ENCODE peak calls at places on chromosome 15, in ten cellular contexts. J is adipocyte; Z is HFF-Myc; F is coronary artery; U is stomach; Y is cardiac muscle cell; K is foreskin fibroblast; H is naive thymus-derived CD4-positive, alpha-beta T cell; D is skeletal muscle cell; G is SJSA1. E is an unnamed sample.

GRCh38 chr15:99578809-99579208 is 13.0 kb downstream of the MEF2A start:
- DNase-seq in G (no peak), K (no peak), D (no peak), Z (no peak), Y (no peak), F (no peak), J (peak; percentile 22), U (no peak), H (no peak), E (no peak)

GRCh38 chr15:77107531-77108355 is 36.8 kb upstream of the TSPAN3 start:
- DNase-seq in J (peak; percentile 72), U (peak; percentile 56), K (peak; percentile 48), G (peak; percentile 42), H (no peak), Y (peak; percentile 82), F (no peak), Z (peak; percentile 21), D (no peak), E (peak; percentile 32)

GRCh38 chr15:45121706-45122417 is 7.7 kb downstream of the DUOXA2 start:
- DNase-seq in F (no peak), G (peak; percentile 13), U (no peak), D (peak; percentile 65), J (peak; percentile 61), K (peak; percentile 92), Z (peak; percentile 37), H (no peak), Y (no peak), E (peak; percentile 18)

GRCh38 chr15:89400121-89400996 is 65.7 kb upstream of the POLG start:
- DNase-seq in D (no peak), K (no peak), Y (no peak), U (no peak), G (peak; percentile 23), Z (no peak), H (no peak), J (no peak), F (no peak), E (no peak)

GRCh38 chr15:51071609-51072008 is 23.1 kb downstream of the TNFAIP8L3 start:
- DNase-seq in Y (no peak), F (no peak), K (no peak), G (no peak), H (no peak), Z (no peak), J (no peak), U (no peak), D (no peak), E (no peak)

GRCh38 chr15:53323197-53323596 is 436.3 kb downstream of the WDR72 start:
- DNase-seq in D (no peak), F (no peak), K (no peak), H (no peak), Y (peak; percentile 11), U (no peak), Z (no peak), J (no peak), G (peak; percentile 2), E (no peak)

GRCh38 chr15:71329041-71329440 is 213.8 kb downstream of the THSD4 start:
- DNase-seq in K (no peak), Z (no peak), G (no peak), J (no peak), D (no peak), H (no peak), F (no peak), U (no peak), Y (no peak), E (no peak)

GRCh38 chr15:89758283-89758682 is 7.2 kb upstream of the MESP1 start:
- DNase-seq in K (no peak), F (no peak), Y (no peak), D (no peak), G (no peak), J (no peak), H (no peak), U (no peak), Z (no peak), E (no peak)

GRCh38 chr15:45179221-45179985 is 8.4 kb downstream of the SHF start:
- DNase-seq in Z (no peak), G (no peak), Y (peak; percentile 47), H (no peak), D (no peak), F (no peak), K (no peak), U (peak; percentile 59), J (peak; percentile 42), E (no peak)

GRCh38 chr15:66017009-66017408 is 147.7 kb downstream of the RAB11A start:
- DNase-seq in U (no peak), Y (no peak), G (no peak), Z (no peak), D (no peak), H (no peak), K (no peak), J (no peak), F (no peak), E (no peak)

GRCh38 chr15:101159936-101160770 is 91.7 kb downstream of the CHSY1 start:
- DNase-seq in J (no peak), Y (no peak), H (no peak), D (no peak), G (peak; percentile 92), U (no peak), Z (no peak), K (no peak), F (no peak), E (no peak)

GRCh38 chr15:78067328-78068241 is 9.9 kb downstream of the TBC1D2B start:
- DNase-seq in J (peak; percentile 65), U (peak; percentile 69), D (no peak), G (no peak), K (no peak), Z (no peak), Y (no peak), H (no peak), F (no peak), E (no peak)

GRCh38 chr15:41978534-41978933 is 6.2 kb upstream of the EHD4 start:
- DNase-seq in Y (no peak), D (no peak), Z (no peak), U (peak; percentile 7), G (no peak), F (no peak), J (no peak), K (no peak), H (no peak), E (no peak)

GRCh38 chr15:49255966-49256759 is 86.1 kb downstream of the GALK2 start:
- DNase-seq in K (no peak), J (peak; percentile 71), Y (no peak), H (no peak), F (no peak), D (no peak), G (peak; percentile 21), Z (no peak), U (no peak), E (no peak)

GRCh38 chr15:97867870-97868269 is 92.6 kb upstream of the ARRDC4 start:
- DNase-seq in U (no peak), J (no peak), Z (no peak), F (no peak), D (no peak), Y (peak; percentile 76), K (no peak), G (no peak), H (no peak), E (no peak)

GRCh38 chr15:90530250-90531051 is 728 bp downstream of the CRTC3 start:
- DNase-seq in H (peak; percentile 39), G (peak; percentile 63), F (peak; percentile 76), D (no peak), J (peak; percentile 65), Z (no peak), U (peak; percentile 44), K (peak; percentile 29), Y (peak; percentile 50), E (no peak)

GRCh38 chr15:26651909-26652308 is 121.0 kb downstream of the GABRB3 start:
- DNase-seq in U (no peak), Z (no peak), F (no peak), D (no peak), Y (no peak), K (no peak), G (no peak), J (no peak), H (no peak), E (no peak)
- H3K4me3 ChIP-seq in U (no peak overlapping the region), Z (no peak overlapping the region), F (no peak overlapping the region), D (no peak overlapping the region), Y (no peak overlapping the region), K (no peak overlapping the region), G (no peak overlapping the region), J (no peak overlapping the region), H (no peak overlapping the region), E (no peak overlapping the region)

DNA sequence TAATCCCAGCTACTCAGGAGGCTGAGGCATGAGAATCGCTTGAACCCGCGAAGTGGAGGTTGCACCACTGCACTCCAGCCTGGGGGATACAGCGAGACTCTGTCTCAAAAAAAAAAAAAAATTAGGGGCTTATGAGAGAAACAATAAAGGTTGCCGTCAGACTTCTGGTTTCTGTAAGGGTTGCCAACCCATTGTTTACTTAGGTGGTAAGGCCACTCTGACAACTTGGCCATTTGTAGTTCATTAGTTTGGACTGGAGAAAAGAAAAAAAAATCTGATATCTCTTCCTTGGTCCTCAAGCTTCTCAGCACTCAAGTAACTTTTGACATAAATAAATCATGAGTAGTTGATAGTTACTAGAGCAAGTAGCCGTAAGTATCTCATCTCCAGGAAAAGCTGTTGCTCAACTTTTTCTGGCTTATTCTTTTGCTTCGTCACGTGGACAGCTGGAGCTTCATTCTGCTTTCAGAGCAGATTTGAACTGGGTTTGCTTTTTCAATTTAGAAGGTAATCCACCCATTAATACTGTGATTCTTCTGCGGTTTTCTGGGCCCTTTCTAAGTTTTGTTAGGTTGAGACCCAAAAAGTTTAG is 9.4 kb downstream of the SNX1 start:
- DNase-seq in F (no peak), Z (no peak), K (peak; percentile 29), J (no peak), H (no peak), D (no peak), G (no peak), Y (no peak), U (no peak), E (no peak)
- H3K4me3 ChIP-seq in F (no peak overlapping the region), Z (no peak overlapping the region), K (no peak overlapping the region), J (peak overlapping the region; percentile 60), H (no peak overlapping the region), D (no peak overlapping the region), G (no peak overlapping the region), Y (no peak overlapping the region), U (no peak overlapping the region), E (no peak overlapping the region)

DNA sequence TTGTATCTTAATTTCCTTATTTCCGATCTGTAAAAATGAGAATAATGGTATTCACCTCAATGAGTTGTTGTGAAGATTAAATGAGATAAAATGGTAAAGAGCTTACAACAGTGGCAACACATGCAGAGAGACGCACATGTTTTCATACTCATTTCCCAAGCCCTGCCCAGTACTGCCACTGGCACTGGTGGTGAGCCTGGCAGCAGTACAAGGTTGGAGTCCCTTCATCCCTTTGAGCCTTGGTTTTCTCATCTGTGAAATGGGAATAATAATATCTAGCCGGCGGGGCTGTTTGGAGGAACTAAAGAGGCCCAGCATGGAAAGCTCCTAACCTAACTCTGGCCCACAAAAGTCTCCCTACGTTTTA is 943 bp upstream of the CD276 start:
- DNase-seq in K (no peak), J (no peak), F (no peak), Y (no peak), Z (no peak), U (no peak), G (no peak), D (no peak), H (no peak), E (no peak)
- H3K4me3 ChIP-seq in K (peak overlapping the region; percentile 89), J (peak overlapping the region; percentile 79), F (no peak overlapping the region), Y (no peak overlapping the region), Z (no peak overlapping the region), U (no peak overlapping the region), G (no peak overlapping the region), D (no peak overlapping the region), H (no peak overlapping the region), E (peak overlapping the region; percentile 83)

DNA sequence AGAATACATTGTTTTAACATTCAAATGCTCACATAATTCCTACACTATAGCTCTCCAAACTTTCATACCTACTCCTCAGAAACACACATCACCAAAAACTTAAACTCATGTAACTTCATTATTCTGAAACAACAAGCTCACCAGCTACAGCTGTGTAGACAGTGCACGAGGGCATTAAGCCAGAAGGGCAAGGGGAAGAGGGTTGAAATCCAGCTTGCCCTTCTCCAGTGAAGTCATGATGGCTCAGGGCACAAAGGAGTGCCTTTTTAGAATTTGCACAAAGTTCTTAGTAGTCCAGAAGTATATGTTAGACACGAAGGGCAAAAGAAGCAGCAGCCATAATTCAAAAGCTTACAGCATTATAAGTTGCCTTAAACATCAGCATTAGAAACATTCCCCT is 8.6 kb downstream of the SLC12A6 start:
- DNase-seq in G (no peak), K (no peak), H (no peak), Z (no peak), D (no peak), J (no peak), F (no peak), Y (no peak), U (no peak), E (no peak)
- H3K4me3 ChIP-seq in G (no peak overlapping the region), K (no peak overlapping the region), H (no peak overlapping the region), Z (no peak overlapping the region), D (no peak overlapping the region), J (no peak overlapping the region), F (no peak overlapping the region), Y (no peak overlapping the region), U (no peak overlapping the region), E (no peak overlapping the region)